ENCODE peak calls at places on chromosomes 13 and 19, in six cellular contexts. One of them, this sample, is unnamed.
A peak's percentile ranks its signal among the peaks of the same experiment; 100 is the strongest.

GRCh38 chr13:40440990-40441820 is 225.2 kb downstream of the FOXO1 start:
- DNase-seq in neuronal stem cell: no peak
- DNase-seq in mammary epithelial cell: peak; percentile 57
- DNase-seq in H9: no peak
- DNase-seq in osteoblast: no peak
- DNase-seq in PC-9: peak; percentile 52
- DNase-seq in this sample: peak; percentile 93

GRCh38 chr19:40610396-40611064 is 9.4 kb downstream of the LTBP4 start:
- DNase-seq in mammary epithelial cell: peak; percentile 46
- DNase-seq in PC-9: no peak
- DNase-seq in H9: peak; percentile 35
- DNase-seq in neuronal stem cell: no peak
- DNase-seq in osteoblast: peak; percentile 90
- DNase-seq in this sample: no peak

GRCh38 chr13:94550030-94550738 is 45.8 kb downstream of the TGDS start:
- DNase-seq in mammary epithelial cell: no peak
- DNase-seq in neuronal stem cell: no peak
- DNase-seq in PC-9: peak; percentile 55
- DNase-seq in H9: no peak
- DNase-seq in osteoblast: no peak
- DNase-seq in this sample: no peak

GRCh38 chr19:55058781-55059610 is 4.0 kb downstream of the RDH13 start:
- DNase-seq in neuronal stem cell: no peak
- DNase-seq in PC-9: no peak
- DNase-seq in osteoblast: peak; percentile 38
- DNase-seq in H9: no peak
- DNase-seq in mammary epithelial cell: no peak
- DNase-seq in this sample: no peak

GRCh38 chr19:5621945-5622464 is 571 bp downstream of the SAFB2 start:
- DNase-seq in H9: no peak
- DNase-seq in osteoblast: no peak
- DNase-seq in neuronal stem cell: no peak
- DNase-seq in PC-9: no peak
- DNase-seq in mammary epithelial cell: no peak
- DNase-seq in this sample: peak; percentile 15

GRCh38 chr19:22625266-22626035 is 8.7 kb upstream of the ZNF492 start:
- DNase-seq in osteoblast: peak; percentile 45
- DNase-seq in mammary epithelial cell: no peak
- DNase-seq in H9: no peak
- DNase-seq in neuronal stem cell: no peak
- DNase-seq in PC-9: no peak
- DNase-seq in this sample: no peak

GRCh38 chr19:49553451-49554271 is 25.9 kb downstream of the RCN3 start:
- DNase-seq in neuronal stem cell: no peak
- DNase-seq in PC-9: no peak
- DNase-seq in osteoblast: peak; percentile 98
- DNase-seq in H9: no peak
- DNase-seq in mammary epithelial cell: peak; percentile 92
- DNase-seq in this sample: peak; percentile 65

GRCh38 chr19:32296694-32297093 is 48.7 kb upstream of the ZNF507 start:
- DNase-seq in mammary epithelial cell: no peak
- DNase-seq in PC-9: no peak
- DNase-seq in osteoblast: no peak
- DNase-seq in neuronal stem cell: no peak
- DNase-seq in H9: no peak
- DNase-seq in this sample: no peak

GRCh38 chr13:37769078-37769477 is 100.5 kb downstream of the TRPC4 start:
- DNase-seq in PC-9: no peak
- DNase-seq in mammary epithelial cell: no peak
- DNase-seq in H9: no peak
- DNase-seq in osteoblast: no peak
- DNase-seq in neuronal stem cell: no peak
- DNase-seq in this sample: no peak

GRCh38 chr13:101115762-101116161 is 300.5 kb downstream of the NALCN start:
- DNase-seq in mammary epithelial cell: peak; percentile 12
- DNase-seq in neuronal stem cell: no peak
- DNase-seq in PC-9: no peak
- DNase-seq in osteoblast: no peak
- DNase-seq in H9: peak; percentile 36
- DNase-seq in this sample: no peak

GRCh38 chr13:26037302-26037701 is 14.5 kb downstream of the SHISA2 start:
- DNase-seq in H9: peak; percentile 85
- DNase-seq in PC-9: no peak
- DNase-seq in neuronal stem cell: peak; percentile 39
- DNase-seq in osteoblast: no peak
- DNase-seq in mammary epithelial cell: peak; percentile 7
- DNase-seq in this sample: peak; percentile 40

GRCh38 chr13:111270126-111270525 is 50.3 kb upstream of the TEX29 start:
- DNase-seq in osteoblast: peak; percentile 78
- DNase-seq in PC-9: no peak
- DNase-seq in neuronal stem cell: no peak
- DNase-seq in H9: no peak
- DNase-seq in mammary epithelial cell: no peak
- DNase-seq in this sample: no peak

GRCh38 chr19:4587527-4587926 is 28.0 kb upstream of the SEMA6B start:
- DNase-seq in neuronal stem cell: no peak
- DNase-seq in PC-9: no peak
- DNase-seq in H9: no peak
- DNase-seq in mammary epithelial cell: no peak
- DNase-seq in osteoblast: peak; percentile 22
- DNase-seq in this sample: no peak

GRCh38 chr13:111540486-111540885 is 220.0 kb downstream of the TEX29 start:
- DNase-seq in mammary epithelial cell: no peak
- DNase-seq in osteoblast: no peak
- DNase-seq in neuronal stem cell: no peak
- DNase-seq in H9: no peak
- DNase-seq in PC-9: no peak
- DNase-seq in this sample: no peak

GRCh38 chr19:47371269-47371668 is 22.2 kb downstream of the DHX34 start:
- DNase-seq in H9: no peak
- DNase-seq in neuronal stem cell: no peak
- DNase-seq in PC-9: no peak
- DNase-seq in osteoblast: peak; percentile 60
- DNase-seq in mammary epithelial cell: no peak
- DNase-seq in this sample: no peak

GRCh38 chr19:48192750-48193149 is 22.3 kb downstream of the ZSWIM9 start:
- DNase-seq in neuronal stem cell: no peak
- DNase-seq in PC-9: no peak
- DNase-seq in mammary epithelial cell: no peak
- DNase-seq in osteoblast: no peak
- DNase-seq in H9: no peak
- DNase-seq in this sample: no peak

GRCh38 chr19:927044-927706 is 1.3 kb downstream of the ARID3A start:
- DNase-seq in PC-9: no peak
- DNase-seq in osteoblast: peak; percentile 96
- DNase-seq in neuronal stem cell: no peak
- DNase-seq in mammary epithelial cell: no peak
- DNase-seq in H9: peak; percentile 55
- DNase-seq in this sample: no peak

GRCh38 chr19:929523-930258 is 3.9 kb downstream of the ARID3A start:
- DNase-seq in mammary epithelial cell: no peak
- DNase-seq in PC-9: no peak
- DNase-seq in H9: no peak
- DNase-seq in osteoblast: peak; percentile 72
- DNase-seq in neuronal stem cell: no peak
- DNase-seq in this sample: no peak

GRCh38 chr19:926595-927043 is 784 bp downstream of the ARID3A start:
- DNase-seq in mammary epithelial cell: no peak
- DNase-seq in neuronal stem cell: no peak
- DNase-seq in H9: no peak
- DNase-seq in osteoblast: peak; percentile 98
- DNase-seq in PC-9: no peak
- DNase-seq in this sample: no peak

GRCh38 chr19:927707-928401 is 2.0 kb downstream of the ARID3A start:
- DNase-seq in H9: peak; percentile 73
- DNase-seq in PC-9: no peak
- DNase-seq in mammary epithelial cell: no peak
- DNase-seq in neuronal stem cell: no peak
- DNase-seq in osteoblast: peak; percentile 92
- DNase-seq in this sample: no peak

GRCh38 chr19:928471-929259 is 2.8 kb downstream of the ARID3A start:
- DNase-seq in H9: peak; percentile 77
- DNase-seq in neuronal stem cell: no peak
- DNase-seq in osteoblast: peak; percentile 95
- DNase-seq in PC-9: no peak
- DNase-seq in mammary epithelial cell: no peak
- DNase-seq in this sample: no peak
- H3K4me2 ChIP-seq in H9: no peak overlapping the region
- H3K4me2 ChIP-seq in neuronal stem cell: no peak overlapping the region
- H3K4me2 ChIP-seq in osteoblast: no peak overlapping the region
- H3K4me2 ChIP-seq in PC-9: no peak overlapping the region
- H3K4me2 ChIP-seq in mammary epithelial cell: no peak overlapping the region
- H3K4me2 ChIP-seq in this sample: no peak overlapping the region

GRCh38 chr13:48843630-48844380 is 131.9 kb upstream of the FNDC3A start:
- DNase-seq in osteoblast: peak; percentile 53
- DNase-seq in H9: no peak
- DNase-seq in mammary epithelial cell: no peak
- DNase-seq in neuronal stem cell: no peak
- DNase-seq in PC-9: no peak
- DNase-seq in this sample: peak; percentile 64
- H2AFZ ChIP-seq in osteoblast: no peak overlapping the region
- H2AFZ ChIP-seq in H9: no peak overlapping the region
- H2AFZ ChIP-seq in mammary epithelial cell: no peak overlapping the region
- H2AFZ ChIP-seq in neuronal stem cell: no peak overlapping the region
- H2AFZ ChIP-seq in PC-9: no peak overlapping the region
- H2AFZ ChIP-seq in this sample: no peak overlapping the region

DNA sequence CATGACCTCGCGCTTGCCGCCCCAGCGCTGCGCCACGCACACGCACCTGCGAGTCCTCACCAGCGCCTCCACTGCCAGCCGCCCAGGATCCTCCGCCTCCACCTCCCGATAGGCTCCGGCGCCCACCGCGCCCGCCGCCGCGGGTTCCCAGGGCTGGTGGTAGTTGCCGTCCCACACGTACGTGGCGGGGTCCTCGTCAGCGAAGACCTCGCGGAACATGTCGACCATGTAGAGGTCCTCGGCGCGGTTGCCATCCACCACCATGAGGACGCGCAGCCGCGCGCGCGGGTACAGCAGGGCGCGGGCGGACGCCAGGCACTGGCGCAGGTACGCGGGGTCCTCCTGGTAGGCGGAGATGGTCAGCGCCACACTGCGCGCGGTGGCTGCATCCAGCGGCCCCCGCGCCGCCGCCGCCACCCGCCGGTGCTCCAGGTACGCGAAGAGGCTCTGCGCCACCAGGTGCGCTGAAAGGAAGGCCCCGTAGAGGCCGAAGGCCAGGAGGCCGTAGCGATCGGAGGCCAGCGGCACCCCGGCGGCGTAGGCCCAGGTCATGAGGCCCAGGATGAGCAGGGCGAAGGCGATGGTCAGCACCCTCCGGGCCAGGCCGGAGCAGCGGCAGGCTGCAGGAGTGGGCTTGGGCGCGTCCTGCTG is 4.4 kb downstream of the HAS1 start:
- DNase-seq in H9: peak; percentile 62
- DNase-seq in PC-9: no peak
- DNase-seq in mammary epithelial cell: no peak
- DNase-seq in osteoblast: peak; percentile 85
- DNase-seq in neuronal stem cell: no peak
- DNase-seq in this sample: no peak
- H3K4me2 ChIP-seq in H9: peak overlapping the region; percentile 44
- H3K4me2 ChIP-seq in PC-9: no peak overlapping the region
- H3K4me2 ChIP-seq in mammary epithelial cell: peak overlapping the region; percentile 12
- H3K4me2 ChIP-seq in osteoblast: peak overlapping the region; percentile 73
- H3K4me2 ChIP-seq in neuronal stem cell: peak overlapping the region; percentile 96
- H3K4me2 ChIP-seq in this sample: no peak overlapping the region

GRCh38 chr19:11361771-11362731 is 6.8 kb downstream of the PLPPR2 start:
- DNase-seq in neuronal stem cell: no peak
- DNase-seq in osteoblast: peak; percentile 73
- DNase-seq in PC-9: no peak
- DNase-seq in mammary epithelial cell: no peak
- DNase-seq in H9: peak; percentile 90
- DNase-seq in this sample: no peak
- H2AFZ ChIP-seq in neuronal stem cell: no peak overlapping the region
- H2AFZ ChIP-seq in osteoblast: no peak overlapping the region
- H2AFZ ChIP-seq in PC-9: no peak overlapping the region
- H2AFZ ChIP-seq in mammary epithelial cell: no peak overlapping the region
- H2AFZ ChIP-seq in H9: no peak overlapping the region
- H2AFZ ChIP-seq in this sample: no peak overlapping the region

GRCh38 chr13:30305456-30305855 is 1.9 kb downstream of the KATNAL1 start:
- DNase-seq in H9: no peak
- DNase-seq in mammary epithelial cell: no peak
- DNase-seq in neuronal stem cell: no peak
- DNase-seq in PC-9: no peak
- DNase-seq in osteoblast: no peak
- DNase-seq in this sample: no peak

GRCh38 chr13:30308548-30308947 is 1.2 kb upstream of the KATNAL1 start:
- DNase-seq in PC-9: no peak
- DNase-seq in neuronal stem cell: no peak
- DNase-seq in osteoblast: no peak
- DNase-seq in mammary epithelial cell: no peak
- DNase-seq in H9: no peak
- DNase-seq in this sample: no peak

GRCh38 chr13:30307194-30307965 is at the start of gene KATNAL1:
- DNase-seq in mammary epithelial cell: no peak
- DNase-seq in neuronal stem cell: peak; percentile 82
- DNase-seq in H9: peak; percentile 80
- DNase-seq in PC-9: no peak
- DNase-seq in osteoblast: peak; percentile 89
- DNase-seq in this sample: peak; percentile 82

GRCh38 chr13:30306762-30307193 is 573 bp downstream of the KATNAL1 start:
- DNase-seq in neuronal stem cell: peak; percentile 96
- DNase-seq in PC-9: peak; percentile 72
- DNase-seq in H9: peak; percentile 93
- DNase-seq in mammary epithelial cell: peak; percentile 87
- DNase-seq in osteoblast: peak; percentile 96
- DNase-seq in this sample: peak; percentile 90

DNA sequence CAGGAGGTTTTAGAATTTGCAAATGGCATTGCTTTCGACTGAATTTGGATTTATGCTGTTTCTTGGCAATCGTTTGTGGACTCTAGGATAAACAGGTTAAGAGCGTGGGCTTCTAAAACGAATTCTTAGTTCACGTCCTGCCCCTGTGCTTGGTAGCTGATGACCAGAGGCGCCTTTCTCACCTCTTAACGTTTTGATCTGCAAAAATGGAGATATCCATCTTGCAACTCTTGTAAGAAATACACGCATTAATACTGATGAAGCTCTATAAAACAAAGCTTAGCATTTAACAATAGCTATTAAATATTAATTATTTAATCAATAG is 577 bp upstream of the KATNAL1 start:
- DNase-seq in mammary epithelial cell: no peak
- DNase-seq in neuronal stem cell: no peak
- DNase-seq in osteoblast: no peak
- DNase-seq in PC-9: no peak
- DNase-seq in H9: no peak
- DNase-seq in this sample: no peak
- H3K4me2 ChIP-seq in mammary epithelial cell: peak overlapping the region; percentile 94
- H3K4me2 ChIP-seq in neuronal stem cell: peak overlapping the region; percentile 84
- H3K4me2 ChIP-seq in osteoblast: peak overlapping the region; percentile 85
- H3K4me2 ChIP-seq in PC-9: peak overlapping the region; percentile 93
- H3K4me2 ChIP-seq in H9: peak overlapping the region; percentile 45
- H3K4me2 ChIP-seq in this sample: peak overlapping the region; percentile 66

GRCh38 chr19:29753190-29753933 is 38.3 kb upstream of the C19orf12 start:
- DNase-seq in PC-9: no peak
- DNase-seq in H9: no peak
- DNase-seq in mammary epithelial cell: no peak
- DNase-seq in neuronal stem cell: no peak
- DNase-seq in osteoblast: peak; percentile 76
- DNase-seq in this sample: no peak
- H2AFZ ChIP-seq in PC-9: no peak overlapping the region
- H2AFZ ChIP-seq in H9: no peak overlapping the region
- H2AFZ ChIP-seq in mammary epithelial cell: no peak overlapping the region
- H2AFZ ChIP-seq in neuronal stem cell: peak overlapping the region; percentile 59
- H2AFZ ChIP-seq in osteoblast: no peak overlapping the region
- H2AFZ ChIP-seq in this sample: no peak overlapping the region